ENCODE peak calls at places on chromosomes 1 and 21, in six cellular contexts. U, Q, E, T, B and R are unnamed samples.
A peak's percentile ranks its signal among the peaks of the same experiment; 100 is the strongest.

GRCh38 chr1:20994176-20994575 is 182.5 kb downstream of the EIF4G3 start:
- DNase-seq in U (peak; percentile 6), Q (no peak), E (no peak), T (no peak), B (no peak), R (no peak)

GRCh38 chr1:176692431-176692830 is 229.5 kb downstream of the PAPPA2 start:
- DNase-seq in U (no peak), Q (no peak), E (peak; percentile 60), T (no peak), B (no peak), R (no peak)

GRCh38 chr1:109425902-109426277 is 358 bp downstream of the PSMA5 start:
- DNase-seq in U (no peak), Q (no peak), E (peak; percentile 40), T (no peak), B (no peak), R (no peak)

GRCh38 chr21:41874611-41875010 is 4.5 kb downstream of the PRDM15 start:
- DNase-seq in U (no peak), Q (no peak), E (no peak), T (no peak), B (no peak), R (no peak)

GRCh38 chr1:43225168-43225567 is 44.6 kb upstream of the TMEM125 start:
- DNase-seq in U (no peak), Q (no peak), E (no peak), T (no peak), B (no peak), R (no peak)

GRCh38 chr1:43048601-43049011 is 89.9 kb upstream of the SLC2A1 start:
- DNase-seq in U (no peak), Q (no peak), E (no peak), T (no peak), B (no peak), R (no peak)

GRCh38 chr1:2642131-2642559 is 9.3 kb upstream of the MMEL1 start:
- DNase-seq in U (no peak), Q (no peak), E (peak; percentile 25), T (no peak), B (no peak), R (no peak)

GRCh38 chr1:196002906-196003305 is 605.3 kb downstream of the KCNT2 start:
- DNase-seq in U (no peak), Q (no peak), E (no peak), T (no peak), B (peak; percentile 8), R (no peak)

GRCh38 chr1:24641646-24642151 is 1.4 kb upstream of the SRRM1 start:
- DNase-seq in U (peak; percentile 35), Q (peak; percentile 36), E (no peak), T (no peak), B (peak; percentile 11), R (no peak)

GRCh38 chr1:36691374-36691773 is 208.7 kb upstream of the CSF3R start:
- DNase-seq in U (no peak), Q (no peak), E (no peak), T (no peak), B (no peak), R (no peak)

GRCh38 chr1:64172458-64172983 is 30.9 kb upstream of the UBE2U start:
- DNase-seq in U (peak; percentile 43), Q (no peak), E (no peak), T (no peak), B (no peak), R (no peak)

GRCh38 chr21:27480841-27481261 is 514.0 kb upstream of the ADAMTS5 start:
- DNase-seq in U (no peak), Q (no peak), E (no peak), T (no peak), B (no peak), R (no peak)

GRCh38 chr1:31593136-31593665 is 16.9 kb downstream of the TINAGL1 start:
- DNase-seq in U (no peak), Q (no peak), E (no peak), T (no peak), B (no peak), R (no peak)

GRCh38 chr1:184945034-184945433 is 29.3 kb downstream of the NIBAN1 start:
- DNase-seq in U (no peak), Q (no peak), E (no peak), T (no peak), B (peak; percentile 75), R (peak; percentile 15)

GRCh38 chr1:150971583-150972416 is 2.8 kb downstream of the CERS2 start:
- DNase-seq in U (no peak), Q (no peak), E (no peak), T (no peak), B (no peak), R (no peak)

GRCh38 chr1:155938220-155938627 is 3.2 kb upstream of the RXFP4 start:
- DNase-seq in U (peak; percentile 52), Q (no peak), E (no peak), T (no peak), B (peak; percentile 86), R (peak; percentile 28)

GRCh38 chr1:33302325-33302724 is 18.6 kb downstream of the A3GALT2 start:
- DNase-seq in U (no peak), Q (no peak), E (peak; percentile 28), T (no peak), B (no peak), R (no peak)

GRCh38 chr21:42781150-42781980 is 98.0 kb downstream of the WDR4 start:
- DNase-seq in U (peak; percentile 78), Q (no peak), E (no peak), T (no peak), B (no peak), R (no peak)

GRCh38 chr1:246364415-246364941 is 142.6 kb downstream of the SMYD3 start:
- DNase-seq in U (no peak), Q (no peak), E (no peak), T (no peak), B (no peak), R (no peak)

GRCh38 chr1:155993595-155993994 is 15.2 kb upstream of the ARHGEF2 start:
- DNase-seq in U (no peak), Q (no peak), E (no peak), T (no peak), B (no peak), R (no peak)